ENCODE peak calls at places on chromosomes 3 and 15, in five cellular contexts. One of them, this sample, is unnamed.

GRCh38 chr3:190266265-190266914 is 55.9 kb downstream of the CLDN1 start:
- DNase-seq in fibroblast of the aortic adventitia: no peak
- DNase-seq in myocyte: no peak
- DNase-seq in activated T-helper 1 cell treated with anti-CD3 and anti-CD28 coated beads, Interleukin-2, amount 50 U/mL, for 16 hours: no peak
- DNase-seq in brain microvascular endothelial cell: no peak
- DNase-seq in this sample: no peak

GRCh38 chr3:3110299-3110630 is at the start of gene IL5RA:
- DNase-seq in myocyte: peak
- DNase-seq in fibroblast of the aortic adventitia: no peak
- DNase-seq in activated T-helper 1 cell treated with anti-CD3 and anti-CD28 coated beads, Interleukin-2, amount 50 U/mL, for 16 hours: no peak
- DNase-seq in brain microvascular endothelial cell: no peak
- DNase-seq in this sample: no peak

GRCh38 chr3:188309437-188310269 is 155.7 kb downstream of the LPP start:
- DNase-seq in activated T-helper 1 cell treated with anti-CD3 and anti-CD28 coated beads, Interleukin-2, amount 50 U/mL, for 16 hours: no peak
- DNase-seq in fibroblast of the aortic adventitia: no peak
- DNase-seq in myocyte: no peak
- DNase-seq in brain microvascular endothelial cell: no peak
- DNase-seq in this sample: no peak

GRCh38 chr3:193347507-193348501 is 30.7 kb downstream of the ATP13A5 start:
- DNase-seq in brain microvascular endothelial cell: no peak
- DNase-seq in fibroblast of the aortic adventitia: no peak
- DNase-seq in myocyte: no peak
- DNase-seq in activated T-helper 1 cell treated with anti-CD3 and anti-CD28 coated beads, Interleukin-2, amount 50 U/mL, for 16 hours: no peak
- DNase-seq in this sample: no peak

GRCh38 chr3:52396011-52396906 is 48.6 kb downstream of the SEMA3G start:
- DNase-seq in brain microvascular endothelial cell: no peak
- DNase-seq in activated T-helper 1 cell treated with anti-CD3 and anti-CD28 coated beads, Interleukin-2, amount 50 U/mL, for 16 hours: no peak
- DNase-seq in myocyte: no peak
- DNase-seq in fibroblast of the aortic adventitia: no peak
- DNase-seq in this sample: no peak

GRCh38 chr3:110397115-110397514 is 674.5 kb upstream of the NECTIN3 start:
- DNase-seq in fibroblast of the aortic adventitia: no peak
- DNase-seq in brain microvascular endothelial cell: no peak
- DNase-seq in myocyte: no peak
- DNase-seq in activated T-helper 1 cell treated with anti-CD3 and anti-CD28 coated beads, Interleukin-2, amount 50 U/mL, for 16 hours: no peak
- DNase-seq in this sample: no peak

GRCh38 chr3:161796780-161797179 is 300.2 kb downstream of the OTOL1 start:
- DNase-seq in activated T-helper 1 cell treated with anti-CD3 and anti-CD28 coated beads, Interleukin-2, amount 50 U/mL, for 16 hours: no peak
- DNase-seq in myocyte: no peak
- DNase-seq in fibroblast of the aortic adventitia: no peak
- DNase-seq in brain microvascular endothelial cell: no peak
- DNase-seq in this sample: no peak

GRCh38 chr3:59422312-59422711 is 372.5 kb upstream of the CFAP20DC start:
- DNase-seq in fibroblast of the aortic adventitia: no peak
- DNase-seq in myocyte: no peak
- DNase-seq in activated T-helper 1 cell treated with anti-CD3 and anti-CD28 coated beads, Interleukin-2, amount 50 U/mL, for 16 hours: no peak
- DNase-seq in brain microvascular endothelial cell: peak
- DNase-seq in this sample: no peak

GRCh38 chr15:31390777-31391486 is 64.3 kb downstream of the KLF13 start:
- DNase-seq in fibroblast of the aortic adventitia: no peak
- DNase-seq in myocyte: no peak
- DNase-seq in activated T-helper 1 cell treated with anti-CD3 and anti-CD28 coated beads, Interleukin-2, amount 50 U/mL, for 16 hours: no peak
- DNase-seq in brain microvascular endothelial cell: no peak
- DNase-seq in this sample: peak

GRCh38 chr3:112437146-112438022 is 61.9 kb downstream of the BTLA start:
- DNase-seq in brain microvascular endothelial cell: peak
- DNase-seq in activated T-helper 1 cell treated with anti-CD3 and anti-CD28 coated beads, Interleukin-2, amount 50 U/mL, for 16 hours: no peak
- DNase-seq in myocyte: no peak
- DNase-seq in fibroblast of the aortic adventitia: peak
- DNase-seq in this sample: no peak

GRCh38 chr3:112448939-112449338 is 50.3 kb downstream of the BTLA start:
- DNase-seq in myocyte: no peak
- DNase-seq in activated T-helper 1 cell treated with anti-CD3 and anti-CD28 coated beads, Interleukin-2, amount 50 U/mL, for 16 hours: no peak
- DNase-seq in fibroblast of the aortic adventitia: peak
- DNase-seq in brain microvascular endothelial cell: no peak
- DNase-seq in this sample: no peak

GRCh38 chr3:10010546-10011465 is 15.4 kb upstream of the FANCD2 start:
- DNase-seq in myocyte: peak
- DNase-seq in brain microvascular endothelial cell: peak
- DNase-seq in fibroblast of the aortic adventitia: peak
- DNase-seq in activated T-helper 1 cell treated with anti-CD3 and anti-CD28 coated beads, Interleukin-2, amount 50 U/mL, for 16 hours: peak
- DNase-seq in this sample: peak

GRCh38 chr15:97566957-97567356 is 393.5 kb upstream of the ARRDC4 start:
- DNase-seq in activated T-helper 1 cell treated with anti-CD3 and anti-CD28 coated beads, Interleukin-2, amount 50 U/mL, for 16 hours: no peak
- DNase-seq in fibroblast of the aortic adventitia: no peak
- DNase-seq in brain microvascular endothelial cell: peak
- DNase-seq in myocyte: no peak
- DNase-seq in this sample: no peak

GRCh38 chr3:136885357-136886213 is 23.6 kb downstream of the NCK1 start:
- DNase-seq in myocyte: no peak
- DNase-seq in brain microvascular endothelial cell: no peak
- DNase-seq in fibroblast of the aortic adventitia: no peak
- DNase-seq in activated T-helper 1 cell treated with anti-CD3 and anti-CD28 coated beads, Interleukin-2, amount 50 U/mL, for 16 hours: no peak
- DNase-seq in this sample: no peak

GRCh38 chr3:141796436-141797166 is 33.4 kb downstream of the GRK7 start:
- DNase-seq in brain microvascular endothelial cell: no peak
- DNase-seq in fibroblast of the aortic adventitia: peak
- DNase-seq in activated T-helper 1 cell treated with anti-CD3 and anti-CD28 coated beads, Interleukin-2, amount 50 U/mL, for 16 hours: peak
- DNase-seq in myocyte: peak
- DNase-seq in this sample: no peak

GRCh38 chr3:20080956-20081554 is 40.8 kb downstream of the KAT2B start:
- DNase-seq in fibroblast of the aortic adventitia: peak
- DNase-seq in myocyte: peak
- DNase-seq in brain microvascular endothelial cell: no peak
- DNase-seq in activated T-helper 1 cell treated with anti-CD3 and anti-CD28 coated beads, Interleukin-2, amount 50 U/mL, for 16 hours: no peak
- DNase-seq in this sample: no peak

This sample was measured in coronary artery.